ENCODE peak calls at places on chromosomes 6 and 20, in five cellular contexts. Q, E, L, R and T are unnamed samples.

GRCh38 chr6:14814016-14814415 is 431.9 kb upstream of the JARID2 start:
- DNase-seq in Q (no peak), E (no peak), L (no peak), R (no peak), T (no peak)

GRCh38 chr6:105994522-105995402 is 91.4 kb upstream of the PRDM1 start:
- DNase-seq in Q (peak), E (peak), L (peak), R (no peak), T (no peak)

GRCh38 chr6:127299522-127300240 is 33.0 kb downstream of the RNF146 start:
- DNase-seq in Q (no peak), E (no peak), L (no peak), R (no peak), T (no peak)

GRCh38 chr6:138817799-138818198 is 21.9 kb downstream of the ECT2L start:
- DNase-seq in Q (peak), E (peak), L (no peak), R (no peak), T (peak)

GRCh38 chr6:148890091-148890490 is 143.3 kb downstream of the UST start:
- DNase-seq in Q (no peak), E (no peak), L (no peak), R (no peak), T (no peak)

GRCh38 chr6:29602564-29603361 is 17.8 kb downstream of the OR2H2 start:
- DNase-seq in Q (no peak), E (no peak), L (no peak), R (peak), T (no peak)

GRCh38 chr20:16411361-16411760 is 161.9 kb downstream of the KIF16B start:
- DNase-seq in Q (no peak), E (no peak), L (no peak), R (no peak), T (no peak)

GRCh38 chr6:116410945-116411623 is 40.3 kb downstream of the DSE start:
- DNase-seq in Q (peak), E (no peak), L (no peak), R (no peak), T (no peak)

GRCh38 chr6:115838763-115839401 is 221.8 kb downstream of the FRK start:
- DNase-seq in Q (peak), E (peak), L (no peak), R (peak), T (no peak)

GRCh38 chr6:114987281-114987680 is 644.5 kb upstream of the HS3ST5 start:
- DNase-seq in Q (no peak), E (no peak), L (no peak), R (no peak), T (no peak)

GRCh38 chr20:59149678-59150504 is 13.7 kb upstream of the ZNF831 start:
- DNase-seq in Q (no peak), E (no peak), L (peak), R (no peak), T (peak)

GRCh38 chr6:3333263-3333662 is 74.5 kb downstream of the PSMG4 start:
- DNase-seq in Q (no peak), E (no peak), L (no peak), R (no peak), T (no peak)

GRCh38 chr20:10369723-10370090 is 64.3 kb downstream of the MKKS start:
- DNase-seq in Q (no peak), E (no peak), L (no peak), R (no peak), T (no peak)

GRCh38 chr6:163200299-163201093 is 214.0 kb upstream of the QKI start:
- DNase-seq in Q (no peak), E (no peak), L (no peak), R (no peak), T (no peak)

GRCh38 chr6:13881621-13882165 is 43.1 kb upstream of the RNF182 start:
- DNase-seq in Q (no peak), E (no peak), L (no peak), R (peak), T (no peak)

GRCh38 chr20:12860619-12861247 is 148.0 kb upstream of the SPTLC3 start:
- DNase-seq in Q (peak), E (no peak), L (no peak), R (no peak), T (no peak)

GRCh38 chr20:43040427-43040826 is 149.3 kb downstream of the PTPRT start:
- DNase-seq in Q (no peak), E (peak), L (no peak), R (peak), T (no peak)

GRCh38 chr6:15246217-15247211 is 645 bp downstream of the JARID2 start:
- DNase-seq in Q (peak), E (no peak), L (peak), R (peak), T (no peak)

GRCh38 chr20:4593149-4593525 is 128.6 kb upstream of the PRND start:
- DNase-seq in Q (no peak), E (no peak), L (no peak), R (no peak), T (no peak)

GRCh38 chr6:3535716-3536435 is 79.0 kb upstream of the SLC22A23 start:
- DNase-seq in Q (no peak), E (no peak), L (no peak), R (no peak), T (no peak)

GRCh38 chr6:128599036-128599435 is 78.6 kb upstream of the PTPRK start:
- DNase-seq in Q (peak), E (no peak), L (no peak), R (no peak), T (no peak)

GRCh38 chr20:35462351-35462750 is 7.0 kb downstream of the CEP250 start:
- DNase-seq in Q (no peak), E (no peak), L (no peak), R (peak), T (no peak)

GRCh38 chr6:85580878-85581267 is 12.8 kb downstream of the SNX14 start:
- DNase-seq in Q (peak), E (peak), L (no peak), R (no peak), T (no peak)

GRCh38 chr6:110180228-110181008 is at the start of gene CDC40:
- DNase-seq in Q (no peak), E (peak), L (peak), R (peak), T (peak)

GRCh38 chr6:73652637-73653570 is 888 bp downstream of the SLC17A5 start:
- DNase-seq in Q (peak), E (peak), L (peak), R (peak), T (no peak)

GRCh38 chr6:45586216-45587171 is 208.8 kb upstream of the SUPT3H start:
- DNase-seq in Q (peak), E (no peak), L (no peak), R (no peak), T (no peak)

GRCh38 chr20:19758888-19759331 is 852 bp downstream of the RIN2 start:
- DNase-seq in Q (peak), E (peak), L (no peak), R (peak), T (no peak)

GRCh38 chr6:9986273-9986672 is 428.6 kb downstream of the TFAP2A start:
- DNase-seq in Q (no peak), E (no peak), L (no peak), R (no peak), T (no peak)

GRCh38 chr6:41583576-41583975 is 37.4 kb downstream of the FOXP4 start:
- DNase-seq in Q (no peak), E (no peak), L (no peak), R (no peak), T (no peak)

GRCh38 chr6:121697921-121698320 is 262.5 kb downstream of the GJA1 start:
- DNase-seq in Q (peak), E (no peak), L (no peak), R (no peak), T (no peak)

GRCh38 chr20:8602389-8603116 is 466.3 kb upstream of the PLCB4 start:
- DNase-seq in Q (no peak), E (no peak), L (no peak), R (no peak), T (no peak)

GRCh38 chr6:105474234-105474633 is 71.4 kb upstream of the PREP start:
- DNase-seq in Q (no peak), E (no peak), L (no peak), R (no peak), T (no peak)

GRCh38 chr20:25364180-25364788 is 26.4 kb downstream of the ABHD12 start:
- DNase-seq in Q (no peak), E (no peak), L (no peak), R (no peak), T (no peak)

GRCh38 chr6:1596088-1596852 is 13.4 kb upstream of the FOXC1 start:
- DNase-seq in Q (peak), E (peak), L (peak), R (peak), T (no peak)

GRCh38 chr6:149186873-149187272 is 130.6 kb upstream of the TAB2 start:
- DNase-seq in Q (no peak), E (no peak), L (no peak), R (no peak), T (no peak)

GRCh38 chr6:103273048-103273447 is 1586.7 kb downstream of the HACE1 start:
- DNase-seq in Q (no peak), E (no peak), L (no peak), R (peak), T (no peak)

GRCh38 chr6:151763938-151764680 is 43.4 kb upstream of the ESR1 start:
- DNase-seq in Q (peak), E (peak), L (peak), R (peak), T (peak)
- H3K4me3 ChIP-seq in Q (peak), E (no peak), L (no peak), R (peak), T (peak)

GRCh38 chr6:17945111-17945510 is 42.3 kb downstream of the KIF13A start:
- DNase-seq in Q (no peak), E (no peak), L (no peak), R (no peak), T (no peak)

GRCh38 chr6:17938885-17939284 is 48.5 kb downstream of the KIF13A start:
- DNase-seq in Q (peak), E (no peak), L (no peak), R (no peak), T (no peak)

GRCh38 chr6:17935188-17936149 is 52.0 kb downstream of the KIF13A start:
- DNase-seq in Q (no peak), E (no peak), L (no peak), R (no peak), T (no peak)

GRCh38 chr6:17941318-17941717 is 46.1 kb downstream of the KIF13A start:
- DNase-seq in Q (no peak), E (no peak), L (no peak), R (no peak), T (no peak)

DNA sequence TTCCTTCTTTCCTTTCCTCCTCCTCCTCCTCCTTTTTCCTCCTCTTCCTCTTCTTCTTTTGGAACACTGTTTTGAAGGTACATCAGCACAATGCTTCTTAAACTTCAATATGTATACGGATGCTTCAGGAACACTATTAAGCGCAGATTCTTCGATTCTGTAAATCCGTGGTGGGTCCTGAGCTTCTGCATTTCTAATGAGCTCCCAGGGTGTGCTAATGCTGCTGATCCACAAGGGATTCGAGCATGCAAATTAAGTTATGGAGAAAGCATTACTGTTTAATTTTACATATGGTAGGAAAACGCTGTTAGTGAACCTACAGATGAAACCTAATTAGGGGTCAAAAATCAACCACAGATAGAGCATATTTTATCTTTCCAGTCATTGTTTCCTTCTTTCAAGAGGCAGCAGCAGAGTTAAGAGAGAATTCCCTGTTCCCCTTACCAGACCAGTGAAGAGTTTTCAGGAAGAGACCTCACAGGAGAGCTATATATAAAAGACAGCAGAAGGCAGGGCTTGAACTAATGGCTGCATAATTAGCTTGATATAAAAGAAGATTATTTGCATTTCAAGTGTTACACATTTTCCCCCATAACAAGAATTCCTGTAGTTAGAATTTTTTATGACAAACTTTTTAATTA is 47.2 kb downstream of the KIF13A start:
- DNase-seq in Q (no peak), E (no peak), L (no peak), R (no peak), T (no peak)
- H3K4me3 ChIP-seq in Q (no peak), E (no peak), L (no peak), R (no peak), T (no peak)

DNA sequence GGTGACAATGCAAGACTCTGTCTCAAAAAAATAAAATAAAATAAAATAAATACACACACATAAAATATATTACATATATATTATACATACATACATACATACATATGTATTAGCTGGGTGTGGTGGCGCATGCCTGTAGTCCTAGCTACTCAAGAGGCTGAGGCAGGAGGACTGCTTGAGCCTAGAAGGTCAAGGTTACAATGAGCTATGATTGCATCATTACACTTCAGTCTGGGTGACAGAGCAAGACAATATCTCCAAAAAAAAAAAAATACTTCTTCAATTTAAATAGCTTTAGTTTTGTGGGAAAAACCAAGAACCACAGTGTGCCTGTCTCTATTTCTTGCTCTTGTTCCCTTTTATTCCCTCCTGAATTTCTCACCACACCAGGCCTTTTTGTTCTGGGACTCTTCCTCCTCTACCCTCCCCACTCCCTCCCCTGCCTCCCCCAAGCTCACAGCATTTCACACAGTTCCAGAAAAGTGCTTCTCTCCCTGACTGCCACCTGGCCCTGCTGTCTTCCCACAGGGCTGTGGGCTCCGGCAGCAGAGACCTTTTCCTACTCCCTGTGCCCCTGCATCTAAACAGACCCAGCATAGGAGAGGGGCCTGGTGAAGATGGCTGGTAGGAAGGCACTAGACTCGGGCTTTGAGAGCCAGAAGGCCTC is 1.3 kb downstream of the C20orf203 start:
- DNase-seq in Q (no peak), E (no peak), L (no peak), R (no peak), T (no peak)
- H3K4me3 ChIP-seq in Q (no peak), E (no peak), L (no peak), R (no peak), T (no peak)

GRCh38 chr6:96991618-96992355 is 67.3 kb downstream of the KLHL32 start:
- DNase-seq in Q (no peak), E (no peak), L (peak), R (no peak), T (no peak)
- H3K4me3 ChIP-seq in Q (no peak), E (no peak), L (no peak), R (no peak), T (no peak)

DNA sequence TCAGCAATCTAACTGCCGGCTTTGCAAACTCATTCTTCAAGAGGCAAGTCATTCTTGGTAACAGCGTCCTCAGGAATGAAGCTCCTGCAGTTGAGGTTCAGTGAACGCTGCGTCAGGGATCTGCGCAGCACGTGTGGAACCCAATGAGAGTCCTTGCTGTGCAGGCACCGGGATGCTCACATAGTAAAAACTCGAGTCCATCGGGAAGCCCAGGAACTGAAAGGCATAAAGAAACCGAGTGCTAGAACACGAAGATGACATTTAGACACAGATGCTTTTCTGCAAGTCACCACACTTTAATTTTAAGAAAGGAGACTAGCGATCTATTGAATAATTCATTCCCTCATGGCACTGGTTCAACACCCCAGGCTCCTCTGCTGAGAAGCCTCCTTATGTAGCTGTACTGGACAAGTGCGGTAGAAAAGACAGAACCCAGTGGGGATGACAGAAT is 2.1 kb upstream of the AFDN start:
- DNase-seq in Q (no peak), E (no peak), L (no peak), R (no peak), T (no peak)
- H3K4me3 ChIP-seq in Q (no peak), E (no peak), L (no peak), R (no peak), T (no peak)

GRCh38 chr6:133951881-133952814 is 876 bp upstream of the TBPL1 start:
- DNase-seq in Q (peak), E (peak), L (peak), R (peak), T (peak)

GRCh38 chr6:133953634-133954415 is 801 bp downstream of the TBPL1 start:
- DNase-seq in Q (no peak), E (peak), L (no peak), R (peak), T (no peak)

GRCh38 chr6:133952815-133953633 is at the start of gene TBPL1:
- DNase-seq in Q (peak), E (peak), L (peak), R (peak), T (peak)

GRCh38 chr6:133948472-133948871 is 4.6 kb upstream of the TBPL1 start:
- DNase-seq in Q (no peak), E (no peak), L (no peak), R (no peak), T (no peak)

DNA sequence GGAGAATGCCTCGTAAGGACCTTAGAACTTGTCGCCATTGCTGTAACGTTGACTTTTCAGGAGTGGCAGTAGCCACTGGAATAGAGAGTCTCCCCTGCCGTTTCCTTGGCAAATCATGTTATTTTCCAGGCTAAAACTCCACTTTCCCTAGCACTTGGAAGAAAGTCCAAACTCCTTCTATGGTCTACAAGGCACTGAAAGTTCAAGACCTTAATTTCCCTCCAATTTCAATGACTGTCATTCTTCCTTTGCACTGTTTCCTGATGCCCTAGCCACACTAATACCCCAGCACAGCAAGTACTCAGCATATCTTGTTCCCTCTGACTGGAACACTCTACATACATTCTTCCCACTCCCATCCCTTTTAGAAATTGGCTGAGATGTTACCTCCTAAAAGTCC is 1.8 kb upstream of the TBPL1 start:
- DNase-seq in Q (no peak), E (no peak), L (no peak), R (no peak), T (no peak)
- H3K4me3 ChIP-seq in Q (peak), E (no peak), L (no peak), R (peak), T (peak)

DNA sequence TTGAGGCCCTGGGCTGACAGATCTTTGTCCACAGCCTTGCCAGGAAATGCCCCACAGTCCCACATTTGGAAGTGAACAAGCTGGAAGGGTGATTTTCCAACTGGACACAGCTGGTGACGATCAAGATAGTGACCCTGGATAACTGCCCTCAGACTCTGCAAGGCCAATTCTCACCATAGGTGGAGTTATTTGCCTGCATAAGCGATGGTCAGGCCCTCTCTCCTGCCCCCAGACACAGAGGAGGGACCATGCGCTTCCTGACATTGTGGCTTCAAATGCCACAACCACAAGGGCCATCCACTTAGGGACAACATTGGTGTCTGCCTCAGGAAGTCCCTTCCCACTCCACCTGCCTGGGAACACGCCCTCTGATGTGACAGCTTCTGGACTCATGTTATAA is 96.0 kb downstream of the JPH2 start:
- DNase-seq in Q (no peak), E (no peak), L (no peak), R (no peak), T (peak)
- H3K4me3 ChIP-seq in Q (no peak), E (no peak), L (no peak), R (no peak), T (no peak)

DNA sequence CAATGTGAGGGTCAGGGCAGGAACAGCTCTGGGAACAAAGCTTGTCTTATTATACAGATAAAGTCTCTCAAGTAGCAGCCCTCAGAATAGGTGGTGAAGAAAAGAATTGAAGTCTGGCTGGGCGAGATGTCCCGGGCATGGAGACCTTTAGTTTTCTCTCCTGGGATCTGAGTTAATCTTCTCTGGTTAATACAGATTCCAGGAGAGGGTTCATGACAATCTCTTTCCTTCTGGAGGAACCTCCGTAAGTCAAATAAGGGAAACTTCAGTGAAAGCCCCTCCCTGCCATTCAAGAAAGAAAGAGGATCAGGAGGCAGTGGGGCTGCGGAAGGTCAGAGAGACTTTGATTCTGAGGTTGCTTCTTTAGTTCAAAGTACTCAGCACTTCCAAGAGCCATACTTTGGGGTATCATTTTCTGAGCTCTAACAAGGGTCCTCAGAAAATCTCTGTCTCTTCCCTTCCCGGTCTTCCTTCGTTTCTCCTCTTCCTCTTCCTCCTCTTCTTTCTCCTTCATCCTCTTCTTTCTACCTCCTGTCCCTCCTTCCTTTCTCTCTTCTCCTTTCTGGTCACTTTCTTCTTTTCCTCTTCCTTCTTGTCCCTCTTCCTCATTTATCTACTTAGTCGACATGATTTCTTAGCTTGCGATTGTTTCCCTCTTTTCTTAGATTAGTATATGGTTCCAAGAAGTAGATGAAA is 4.6 kb upstream of the ZNF184 start:
- DNase-seq in Q (no peak), E (no peak), L (no peak), R (no peak), T (no peak)
- H3K4me3 ChIP-seq in Q (peak), E (no peak), L (no peak), R (peak), T (no peak)